ENCODE peak calls at places on chromosomes 1 and 21, in ten cellular contexts. V is tibial nerve, N is stomach, R is NB4, E is endothelial cell of umbilical vein, J is suprapubic skin, L is ovary, X is HCT116, G is body of pancreas, P is Peyer's patch. O is an unnamed sample.

GRCh38 chr1:14113841-14114567 is 414.0 kb downstream of the PRDM2 start:
- DNase-seq in V (no peak), N (no peak), R (peak), E (no peak), J (no peak), L (peak), X (no peak), G (peak), P (no peak), O (no peak)

GRCh38 chr1:40748841-40749718 is 34.5 kb upstream of the KCNQ4 start:
- DNase-seq in V (no peak), N (no peak), R (no peak), E (no peak), J (no peak), L (no peak), X (no peak), G (no peak), P (no peak), O (no peak)

GRCh38 chr1:41411229-41411628 is 50.0 kb downstream of the FOXO6 start:
- DNase-seq in V (no peak), N (no peak), R (no peak), E (no peak), J (no peak), L (no peak), X (no peak), G (no peak), P (no peak), O (no peak)

GRCh38 chr1:193462629-193463320 is 276.4 kb upstream of the B3GALT2 start:
- DNase-seq in V (no peak), N (no peak), R (peak), E (peak), J (no peak), L (no peak), X (no peak), G (no peak), P (no peak), O (no peak)

GRCh38 chr1:75725861-75726361 is 1.4 kb downstream of the ACADM start:
- DNase-seq in V (no peak), N (peak), R (peak), E (no peak), J (no peak), L (no peak), X (no peak), G (peak), P (peak), O (no peak)

GRCh38 chr1:10897981-10898728 is 101.7 kb upstream of the CASZ1 start:
- DNase-seq in V (no peak), N (no peak), R (peak), E (no peak), J (no peak), L (no peak), X (no peak), G (no peak), P (no peak), O (no peak)

GRCh38 chr1:186054013-186054412 is 319.8 kb downstream of the HMCN1 start:
- DNase-seq in V (no peak), N (no peak), R (no peak), E (no peak), J (no peak), L (no peak), X (no peak), G (no peak), P (no peak), O (no peak)

GRCh38 chr1:17441265-17441992 is 2.0 kb upstream of the RCC2 start:
- DNase-seq in V (no peak), N (no peak), R (peak), E (no peak), J (no peak), L (no peak), X (peak), G (no peak), P (no peak), O (no peak)

GRCh38 chr1:24980836-24981631 is 51.0 kb upstream of the RUNX3 start:
- DNase-seq in V (no peak), N (no peak), R (no peak), E (no peak), J (no peak), L (no peak), X (no peak), G (no peak), P (no peak), O (no peak)

GRCh38 chr1:23816932-23817331 is 8.3 kb downstream of the HMGCL start:
- DNase-seq in V (no peak), N (no peak), R (peak), E (no peak), J (no peak), L (no peak), X (no peak), G (no peak), P (no peak), O (no peak)

GRCh38 chr1:226072347-226072746 is 9.8 kb downstream of the H3-3A start:
- DNase-seq in V (no peak), N (no peak), R (no peak), E (no peak), J (no peak), L (no peak), X (no peak), G (no peak), P (no peak), O (no peak)

GRCh38 chr1:146032613-146033219 is 11.2 kb upstream of the HJV start:
- DNase-seq in V (no peak), N (no peak), R (peak), E (peak), J (no peak), L (no peak), X (peak), G (no peak), P (no peak), O (no peak)

GRCh38 chr21:30044447-30045064 is 104.8 kb upstream of the GRIK1 start:
- DNase-seq in V (no peak), N (no peak), R (peak), E (peak), J (no peak), L (no peak), X (no peak), G (peak), P (no peak), O (no peak)

GRCh38 chr1:186214816-186215215 is 160.2 kb downstream of the TPR start:
- DNase-seq in V (no peak), N (no peak), R (no peak), E (no peak), J (no peak), L (no peak), X (no peak), G (no peak), P (no peak), O (no peak)

GRCh38 chr1:17488977-17489739 is 49.7 kb upstream of the RCC2 start:
- DNase-seq in V (no peak), N (no peak), R (no peak), E (no peak), J (no peak), L (no peak), X (no peak), G (no peak), P (no peak), O (peak)

GRCh38 chr1:170617595-170618215 is 46.2 kb upstream of the PRRX1 start:
- DNase-seq in V (no peak), N (no peak), R (no peak), E (no peak), J (no peak), L (no peak), X (no peak), G (no peak), P (no peak), O (no peak)

GRCh38 chr21:34844033-34844923 is 175.5 kb downstream of the CLIC6 start:
- DNase-seq in V (peak), N (peak), R (no peak), E (no peak), J (peak), L (no peak), X (no peak), G (peak), P (no peak), O (no peak)

GRCh38 chr1:32900371-32900955 is 726 bp downstream of the TMEM54 start:
- DNase-seq in V (no peak), N (no peak), R (no peak), E (no peak), J (no peak), L (no peak), X (no peak), G (no peak), P (no peak), O (no peak)

GRCh38 chr21:34668803-34669148 is at the start of gene CLIC6:
- DNase-seq in V (peak), N (peak), R (no peak), E (no peak), J (no peak), L (no peak), X (no peak), G (no peak), P (no peak), O (no peak)

GRCh38 chr1:34970829-34971228 is 14.3 kb downstream of the TMEM35B start:
- DNase-seq in V (no peak), N (no peak), R (no peak), E (no peak), J (no peak), L (no peak), X (no peak), G (no peak), P (no peak), O (no peak)

GRCh38 chr1:145707183-145707867 is at the start of gene PDZK1:
- DNase-seq in V (no peak), N (no peak), R (no peak), E (no peak), J (no peak), L (no peak), X (no peak), G (peak), P (peak), O (no peak)

GRCh38 chr1:200306954-200307754 is 102.7 kb downstream of the ZNF281 start:
- DNase-seq in V (no peak), N (no peak), R (peak), E (peak), J (no peak), L (no peak), X (peak), G (no peak), P (no peak), O (no peak)

GRCh38 chr1:19974822-19975416 is 4.5 kb downstream of the PLA2G2A start:
- DNase-seq in V (no peak), N (peak), R (peak), E (peak), J (no peak), L (peak), X (peak), G (peak), P (no peak), O (no peak)

GRCh38 chr21:28834335-28835238 is 158.1 kb downstream of the LTN1 start:
- DNase-seq in V (no peak), N (no peak), R (no peak), E (no peak), J (no peak), L (no peak), X (no peak), G (no peak), P (no peak), O (no peak)

GRCh38 chr1:60970081-60970509 is 112.3 kb upstream of the NFIA start:
- DNase-seq in V (no peak), N (no peak), R (no peak), E (peak), J (no peak), L (no peak), X (no peak), G (no peak), P (no peak), O (no peak)

GRCh38 chr21:35922618-35923017 is 137.7 kb downstream of the SETD4 start:
- DNase-seq in V (no peak), N (no peak), R (no peak), E (peak), J (no peak), L (no peak), X (no peak), G (no peak), P (no peak), O (no peak)

GRCh38 chr1:226982451-226983177 is 42.5 kb downstream of the COQ8A start:
- DNase-seq in V (no peak), N (no peak), R (no peak), E (no peak), J (peak), L (no peak), X (no peak), G (no peak), P (no peak), O (peak)

GRCh38 chr1:36396359-36396758 is 1.3 kb downstream of the LSM10 start:
- DNase-seq in V (no peak), N (no peak), R (no peak), E (no peak), J (no peak), L (peak), X (no peak), G (no peak), P (no peak), O (no peak)

GRCh38 chr1:235090406-235091069 is 38.1 kb downstream of the TOMM20 start:
- DNase-seq in V (no peak), N (no peak), R (no peak), E (peak), J (no peak), L (no peak), X (no peak), G (peak), P (no peak), O (no peak)

DNA sequence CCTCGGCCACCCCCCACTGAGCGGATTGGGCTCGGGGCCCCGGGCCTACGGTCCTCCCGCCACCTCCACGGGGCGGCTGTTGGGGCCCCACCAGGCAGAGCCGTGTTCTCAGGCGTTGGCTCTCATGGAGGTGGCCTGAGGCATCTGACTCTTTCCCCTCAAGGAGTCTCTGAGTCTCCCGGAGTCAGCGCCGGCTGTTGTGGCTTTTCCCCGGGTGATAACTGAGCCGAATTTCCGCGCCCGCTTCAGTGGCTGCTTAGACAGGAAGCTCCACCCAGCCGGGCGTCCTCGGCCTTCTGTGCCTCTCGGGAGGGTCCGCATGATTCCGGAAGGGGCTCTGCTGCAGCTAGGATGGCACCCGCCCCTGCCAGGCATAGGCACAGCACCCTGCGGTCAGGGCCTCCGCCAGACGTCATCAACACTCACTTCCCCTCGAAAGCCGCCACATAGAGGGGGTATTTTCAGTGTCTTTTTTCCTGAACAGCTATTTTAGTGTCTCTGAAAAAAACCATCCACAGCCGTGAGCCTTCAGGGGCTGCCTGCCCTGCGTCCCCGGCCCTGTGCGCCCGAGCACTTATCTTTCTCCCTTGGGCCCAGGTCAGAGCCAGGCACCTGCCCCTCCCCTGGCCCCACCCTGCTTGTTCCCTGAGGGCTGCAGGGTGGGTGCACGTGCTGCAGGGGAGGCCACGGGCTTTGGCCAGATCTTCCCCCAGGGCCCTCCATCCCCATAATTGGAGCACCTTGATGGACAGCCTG is 72.9 kb downstream of the SKI start:
- DNase-seq in V (peak), N (peak), R (peak), E (peak), J (peak), L (no peak), X (no peak), G (peak), P (peak), O (no peak)
- TF ChIP-seq POLR2A in V (no peak), N (no peak), R (no peak), E (peak), J (no peak), L (no peak), X (no peak), G (peak), P (no peak), O (peak)

DNA sequence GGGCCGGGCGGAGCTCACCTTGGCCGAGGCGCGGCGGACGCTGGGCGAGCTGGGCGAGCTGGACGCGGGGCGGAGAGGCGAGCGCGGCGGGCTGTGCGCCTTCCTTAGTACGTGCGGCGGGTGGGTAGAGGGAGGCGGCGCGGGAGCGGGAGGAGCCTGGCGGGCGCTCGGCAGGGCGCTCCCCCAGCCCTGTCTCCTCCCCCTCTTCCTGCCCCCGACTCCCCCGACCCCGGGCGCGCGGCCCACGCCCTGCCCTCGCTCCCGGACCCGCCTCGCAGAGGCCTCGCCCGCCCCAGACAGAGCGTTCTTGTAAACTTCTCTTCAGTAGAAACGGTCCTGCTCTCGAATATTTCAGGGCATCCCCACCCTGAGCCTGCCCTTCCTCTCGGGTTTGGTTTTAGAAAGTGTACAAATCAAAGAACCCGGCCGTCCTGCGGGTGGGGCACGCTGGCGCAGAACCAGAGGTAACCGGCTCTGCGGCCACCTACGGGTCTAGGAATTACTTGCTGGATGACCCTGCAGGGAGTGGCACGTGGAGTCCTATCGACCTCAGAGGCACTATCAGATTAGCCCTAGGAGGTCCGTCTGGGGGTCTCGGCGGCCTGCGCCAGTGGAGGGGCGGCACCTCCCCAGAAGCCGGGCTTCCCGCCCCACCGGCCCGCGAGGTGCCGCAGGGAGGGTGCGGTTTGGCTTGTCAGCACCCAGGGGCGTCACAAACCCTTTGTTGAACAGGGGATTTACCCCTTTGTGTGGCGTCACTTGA is at the start of gene S100A10:
- DNase-seq in V (peak), N (peak), R (peak), E (peak), J (peak), L (peak), X (no peak), G (peak), P (peak), O (no peak)
- TF ChIP-seq POLR2A in V (peak), N (no peak), R (peak), E (peak), J (peak), L (peak), X (no peak), G (peak), P (peak), O (no peak)

GRCh38 chr1:1013105-1013921 is at the start of gene ISG15:
- DNase-seq in V (peak), N (peak), R (peak), E (peak), J (peak), L (peak), X (peak), G (peak), P (peak), O (no peak)
- TF ChIP-seq POLR2A in V (peak), N (peak), R (peak), E (peak), J (no peak), L (no peak), X (peak), G (peak), P (peak), O (peak)

GRCh38 chr1:233025156-233025555 is 74.7 kb downstream of the NTPCR start:
- DNase-seq in V (no peak), N (peak), R (peak), E (peak), J (no peak), L (no peak), X (no peak), G (peak), P (peak), O (no peak)
- TF ChIP-seq POLR2A in V (no peak), N (no peak), R (no peak), E (no peak), J (no peak), L (no peak), X (no peak), G (no peak), P (no peak), O (no peak)

GRCh38 chr1:12229835-12230548 is at the start of gene VPS13D:
- DNase-seq in V (peak), N (peak), R (peak), E (peak), J (peak), L (peak), X (peak), G (peak), P (peak), O (no peak)
- TF ChIP-seq POLR2A in V (peak), N (no peak), R (peak), E (peak), J (no peak), L (peak), X (no peak), G (no peak), P (peak), O (peak)

DNA sequence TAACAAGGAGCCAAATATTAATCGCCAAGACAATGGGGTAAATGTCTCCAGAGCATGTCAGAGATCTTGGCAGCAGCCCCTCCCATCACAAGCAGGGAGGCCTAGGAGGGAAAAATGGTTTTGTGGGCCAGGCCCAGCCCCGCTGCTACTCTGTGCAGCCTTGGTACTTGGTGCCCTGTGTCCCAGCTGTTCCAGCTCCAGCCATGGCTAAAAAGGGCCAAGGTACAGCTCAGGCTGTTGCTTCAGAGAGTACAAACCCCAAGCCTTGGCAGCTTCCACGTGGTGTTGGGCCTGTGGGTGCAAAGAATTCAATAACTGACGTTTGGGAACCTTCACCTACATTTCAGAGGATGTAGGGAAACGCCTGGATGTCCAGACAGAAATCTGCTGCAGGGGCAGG is 10.4 kb downstream of the UBE2G2 start:
- DNase-seq in V (no peak), N (no peak), R (no peak), E (no peak), J (no peak), L (no peak), X (no peak), G (no peak), P (no peak), O (no peak)
- TF ChIP-seq POLR2A in V (no peak), N (no peak), R (no peak), E (no peak), J (no peak), L (no peak), X (no peak), G (no peak), P (no peak), O (no peak)

GRCh38 chr1:207964195-207964966 is 53.5 kb upstream of the CD34 start:
- DNase-seq in V (no peak), N (no peak), R (no peak), E (peak), J (no peak), L (no peak), X (no peak), G (no peak), P (no peak), O (peak)
- TF ChIP-seq POLR2A in V (no peak), N (no peak), R (no peak), E (no peak), J (no peak), L (no peak), X (no peak), G (no peak), P (no peak), O (no peak)

DNA sequence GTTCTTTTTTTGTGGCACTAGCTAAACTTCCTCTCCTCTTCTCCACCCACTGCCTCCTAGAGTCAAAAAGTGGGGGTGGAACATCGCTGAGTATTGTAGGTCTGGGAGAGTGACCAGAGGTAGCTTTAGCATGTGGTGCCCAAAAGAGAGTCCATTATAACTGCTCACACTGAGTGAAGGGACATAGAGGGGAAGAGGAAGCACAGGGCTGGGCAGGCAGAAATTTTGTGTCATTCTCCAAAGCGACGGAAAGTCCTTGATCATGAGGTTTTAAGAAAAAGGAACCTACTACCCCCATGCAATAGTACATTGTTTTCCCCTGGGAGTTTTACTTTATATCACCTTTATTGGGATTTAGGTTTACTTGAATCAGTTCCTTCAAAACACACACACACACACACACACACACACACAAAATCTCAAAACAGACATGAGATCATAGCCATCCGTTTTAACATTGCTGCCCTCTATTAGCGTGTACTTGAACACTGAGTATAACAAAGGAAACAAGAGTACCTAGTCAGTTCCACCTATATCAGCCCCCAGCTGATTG is 4.1 kb downstream of the CD84 start:
- DNase-seq in V (no peak), N (no peak), R (peak), E (no peak), J (no peak), L (no peak), X (no peak), G (no peak), P (no peak), O (no peak)
- TF ChIP-seq POLR2A in V (no peak), N (no peak), R (peak), E (no peak), J (no peak), L (no peak), X (no peak), G (no peak), P (no peak), O (no peak)

GRCh38 chr1:39572379-39573096 is 4.1 kb downstream of the PABPC4 start:
- DNase-seq in V (no peak), N (no peak), R (no peak), E (no peak), J (no peak), L (no peak), X (no peak), G (no peak), P (no peak), O (no peak)
- TF ChIP-seq POLR2A in V (no peak), N (no peak), R (no peak), E (no peak), J (no peak), L (no peak), X (no peak), G (no peak), P (no peak), O (no peak)